ENCODE peak calls at places on chromosomes 3 and 15, in nine cellular contexts. Z, D, I, G, X, P, K, C and Q are unnamed samples.

GRCh38 chr3:14547693-14548092 is 7.6 kb upstream of the GRIP2 start:
- DNase-seq in C (no peak), Z (no peak), G (no peak), K (no peak), D (no peak), P (no peak), I (no peak), X (no peak), Q (no peak)

GRCh38 chr3:134839990-134840389 is 44.9 kb downstream of the EPHB1 start:
- DNase-seq in P (peak; percentile 13), C (no peak), D (no peak), K (no peak), G (no peak), Z (peak; percentile 19), I (no peak), X (no peak), Q (no peak)

GRCh38 chr15:60803059-60803458 is 324.1 kb upstream of the ICE2 start:
- DNase-seq in P (no peak), K (no peak), D (no peak), X (no peak), G (no peak), C (no peak), I (no peak), Z (no peak), Q (no peak)

GRCh38 chr3:114502204-114502603 is 208.4 kb downstream of the TIGIT start:
- DNase-seq in D (no peak), I (no peak), P (no peak), K (no peak), G (no peak), C (no peak), X (no peak), Z (no peak), Q (no peak)

GRCh38 chr3:126314305-126315082 is 42.7 kb downstream of the KLF15 start:
- DNase-seq in I (no peak), X (no peak), Z (no peak), K (no peak), G (no peak), P (no peak), C (no peak), D (no peak), Q (no peak)

GRCh38 chr15:61839541-61839940 is 220.7 kb downstream of the VPS13C start:
- DNase-seq in D (no peak), X (no peak), C (no peak), P (no peak), Z (no peak), G (no peak), K (no peak), I (peak; percentile 20), Q (no peak)

GRCh38 chr3:125102470-125102869 is 46.7 kb upstream of the HEG1 start:
- DNase-seq in P (no peak), X (no peak), G (no peak), Z (no peak), I (no peak), K (no peak), C (no peak), D (no peak), Q (no peak)

GRCh38 chr3:9422712-9423424 is 25.5 kb downstream of the SETD5 start:
- DNase-seq in D (no peak), I (peak; percentile 98), X (peak; percentile 62), C (peak; percentile 98), G (peak; percentile 81), K (peak; percentile 95), P (no peak), Z (peak; percentile 74), Q (peak; percentile 98)

GRCh38 chr3:100629728-100630127 is 20.3 kb downstream of the ADGRG7 start:
- DNase-seq in X (no peak), P (no peak), G (no peak), Z (no peak), I (no peak), D (no peak), C (no peak), K (no peak), Q (no peak)

GRCh38 chr3:171284308-171285075 is 175.7 kb downstream of the TNIK start:
- DNase-seq in P (peak; percentile 68), G (no peak), C (peak; percentile 96), Z (no peak), X (no peak), I (peak; percentile 98), K (peak; percentile 91), D (no peak), Q (peak; percentile 93)

GRCh38 chr15:62287066-62287857 is 122.2 kb upstream of the C2CD4B start:
- DNase-seq in K (peak; percentile 14), X (no peak), I (peak; percentile 18), G (no peak), P (no peak), Z (no peak), C (peak; percentile 39), D (no peak), Q (peak; percentile 31)

GRCh38 chr15:79965836-79966630 is 5.0 kb downstream of the BCL2A1 start:
- DNase-seq in K (no peak), X (no peak), G (no peak), Z (no peak), I (peak; percentile 59), P (peak; percentile 64), C (peak; percentile 24), D (no peak), Q (peak; percentile 56)

DNA sequence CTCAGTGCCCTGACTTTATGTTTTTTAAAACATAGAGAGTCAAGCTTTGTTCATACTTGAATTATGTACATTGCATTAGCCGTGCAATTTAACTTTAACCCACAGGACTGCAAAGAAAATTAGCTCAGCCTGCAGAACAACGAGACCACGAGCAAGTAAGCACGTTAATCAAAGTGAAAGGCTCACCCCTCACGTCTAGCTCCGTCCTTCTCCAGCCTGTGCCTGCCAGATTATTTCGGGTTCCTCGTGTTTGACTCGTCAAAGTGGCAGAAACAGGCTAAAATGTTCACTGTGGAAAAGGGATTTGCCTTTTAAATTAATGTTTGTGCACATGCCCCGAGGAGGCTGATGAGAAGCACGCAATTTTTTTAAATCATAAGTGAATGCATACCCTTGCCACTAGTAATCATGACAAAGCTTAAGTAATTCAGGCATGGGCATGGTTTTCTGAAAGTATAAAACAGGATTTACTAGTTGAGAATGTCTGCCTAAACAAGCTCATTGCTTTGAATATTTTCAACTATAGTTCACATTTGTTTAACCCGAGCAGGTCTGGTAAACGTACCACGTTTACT is 15.3 kb downstream of the ZBTB38 start:
- DNase-seq in C (peak; percentile 62), X (no peak), K (no peak), Z (no peak), P (no peak), D (no peak), G (no peak), I (peak; percentile 67), Q (no peak)
- H3K4me3 ChIP-seq in C (peak overlapping the region; percentile 48), X (peak overlapping the region; percentile 13), K (peak overlapping the region; percentile 50), Z (no peak overlapping the region), P (peak overlapping the region; percentile 58), D (no peak overlapping the region), G (no peak overlapping the region), I (peak overlapping the region; percentile 44), Q (no peak overlapping the region)

GRCh38 chr15:68364660-68365035 is 67.3 kb downstream of the ITGA11 start:
- DNase-seq in G (no peak), K (no peak), D (no peak), X (no peak), P (no peak), I (no peak), C (no peak), Z (no peak), Q (no peak)
- H3K4me3 ChIP-seq in G (no peak overlapping the region), K (no peak overlapping the region), D (no peak overlapping the region), X (no peak overlapping the region), P (no peak overlapping the region), I (no peak overlapping the region), C (no peak overlapping the region), Z (no peak overlapping the region), Q (no peak overlapping the region)

GRCh38 chr3:183264249-183264648 is 11.2 kb downstream of the B3GNT5 start:
- DNase-seq in C (no peak), P (no peak), D (no peak), G (no peak), Z (no peak), X (no peak), I (no peak), K (no peak), Q (no peak)
- H3K4me3 ChIP-seq in C (no peak overlapping the region), P (no peak overlapping the region), D (no peak overlapping the region), G (no peak overlapping the region), Z (no peak overlapping the region), X (no peak overlapping the region), I (no peak overlapping the region), K (no peak overlapping the region), Q (no peak overlapping the region)

GRCh38 chr15:76286231-76286879 is 24.9 kb downstream of the ETFA start:
- DNase-seq in D (peak; percentile 24), K (no peak), X (no peak), Z (no peak), I (peak; percentile 7), P (peak; percentile 27), G (no peak), C (peak; percentile 29), Q (peak; percentile 5)
- H3K4me3 ChIP-seq in D (peak overlapping the region; percentile 34), K (peak overlapping the region; percentile 3), X (peak overlapping the region; percentile 5), Z (no peak overlapping the region), I (no peak overlapping the region), P (peak overlapping the region; percentile 17), G (no peak overlapping the region), C (peak overlapping the region; percentile 5), Q (no peak overlapping the region)

GRCh38 chr3:184813357-184813756 is 1.4 kb downstream of the VPS8 start:
- DNase-seq in I (no peak), P (no peak), G (no peak), D (no peak), X (no peak), C (no peak), Z (no peak), K (no peak), Q (no peak)
- H3K4me3 ChIP-seq in I (no peak overlapping the region), P (peak overlapping the region; percentile 73), G (no peak overlapping the region), D (peak overlapping the region; percentile 64), X (peak overlapping the region; percentile 96), C (peak overlapping the region; percentile 85), Z (no peak overlapping the region), K (peak overlapping the region; percentile 85), Q (peak overlapping the region; percentile 93)

GRCh38 chr3:116176974-116177555 is 268.2 kb downstream of the LSAMP start:
- DNase-seq in G (no peak), X (no peak), P (no peak), I (no peak), Z (no peak), K (no peak), C (no peak), D (no peak), Q (no peak)
- H3K4me3 ChIP-seq in G (no peak overlapping the region), X (no peak overlapping the region), P (no peak overlapping the region), I (no peak overlapping the region), Z (no peak overlapping the region), K (no peak overlapping the region), C (no peak overlapping the region), D (no peak overlapping the region), Q (no peak overlapping the region)